ENCODE peak calls at places on chromosomes 1 and 21, in eight cellular contexts. V is CD8-positive, alpha-beta T cell; A is cardiac muscle cell; Y is tibial nerve; X is upper lobe of right lung; E is psoas muscle; Q is stomach; K is transverse colon. T is an unnamed sample.
A peak's percentile ranks its signal among the peaks of the same experiment; 100 is the strongest.

GRCh38 chr1:40140211-40140709 is 20.9 kb upstream of the RLF start:
- DNase-seq in V (no peak), A (no peak), Y (no peak), X (peak; percentile 69), E (no peak), Q (no peak), K (no peak), T (no peak)

GRCh38 chr1:90313756-90314155 is 318.8 kb downstream of the ZNF326 start:
- DNase-seq in V (no peak), A (no peak), Y (no peak), X (no peak), E (no peak), Q (no peak), K (no peak), T (no peak)

GRCh38 chr1:207937204-207937603 is 26.3 kb upstream of the CD34 start:
- DNase-seq in V (no peak), A (no peak), Y (no peak), X (no peak), E (no peak), Q (no peak), K (no peak), T (no peak)

GRCh38 chr1:96536576-96536975 is 185.0 kb upstream of the PTBP2 start:
- DNase-seq in V (no peak), A (no peak), Y (no peak), X (no peak), E (no peak), Q (no peak), K (no peak), T (no peak)

GRCh38 chr1:23624440-23624839 is 65.1 kb upstream of the ID3 start:
- DNase-seq in V (peak; percentile 44), A (no peak), Y (no peak), X (no peak), E (no peak), Q (no peak), K (no peak), T (no peak)

GRCh38 chr1:116382321-116382720 is 9.3 kb downstream of the ATP1A1 start:
- DNase-seq in V (no peak), A (peak; percentile 64), Y (no peak), X (no peak), E (no peak), Q (no peak), K (no peak), T (no peak)

GRCh38 chr1:209412036-209412435 is 171.5 kb upstream of the CAMK1G start:
- DNase-seq in V (no peak), A (no peak), Y (no peak), X (no peak), E (no peak), Q (no peak), K (no peak), T (no peak)

GRCh38 chr1:245825128-245825901 is 670.5 kb downstream of the KIF26B start:
- DNase-seq in V (no peak), A (peak; percentile 29), Y (no peak), X (no peak), E (no peak), Q (no peak), K (no peak), T (no peak)

GRCh38 chr1:178263341-178263740 is 169.4 kb downstream of the RASAL2 start:
- DNase-seq in V (no peak), A (peak; percentile 12), Y (no peak), X (no peak), E (no peak), Q (no peak), K (no peak), T (no peak)

GRCh38 chr21:38993561-38993960 is 187.8 kb downstream of the ETS2 start:
- DNase-seq in V (no peak), A (peak; percentile 76), Y (no peak), X (no peak), E (peak; percentile 44), Q (peak; percentile 59), K (peak; percentile 45), T (no peak)

GRCh38 chr1:21663251-21663950 is 5.8 kb downstream of the RAP1GAP start:
- DNase-seq in V (no peak), A (no peak), Y (no peak), X (peak; percentile 48), E (no peak), Q (peak; percentile 20), K (no peak), T (no peak)

GRCh38 chr1:80278936-80279335 is 1272.4 kb upstream of the ADGRL4 start:
- DNase-seq in V (no peak), A (no peak), Y (no peak), X (no peak), E (no peak), Q (no peak), K (no peak), T (no peak)

GRCh38 chr1:84973493-84974334 is 23.2 kb downstream of the MCOLN2 start:
- DNase-seq in V (no peak), A (no peak), Y (no peak), X (no peak), E (no peak), Q (no peak), K (no peak), T (no peak)

GRCh38 chr1:102085896-102086295 is 89.2 kb upstream of the OLFM3 start:
- DNase-seq in V (no peak), A (no peak), Y (no peak), X (no peak), E (no peak), Q (no peak), K (no peak), T (no peak)

GRCh38 chr21:39611547-39612190 is 1.1 kb upstream of the B3GALT5 start:
- DNase-seq in V (no peak), A (no peak), Y (no peak), X (no peak), E (no peak), Q (no peak), K (no peak), T (no peak)

GRCh38 chr1:39960461-39960958 is 5.6 kb downstream of the MFSD2A start:
- DNase-seq in V (no peak), A (no peak), Y (no peak), X (peak; percentile 96), E (no peak), Q (peak; percentile 84), K (peak; percentile 74), T (no peak)

GRCh38 chr1:224615861-224616760 is at the start of gene CNIH3:
- DNase-seq in V (peak; percentile 18), A (peak; percentile 87), Y (no peak), X (no peak), E (peak; percentile 29), Q (peak; percentile 53), K (no peak), T (peak; percentile 29)

GRCh38 chr1:86155807-86156561 is 588 bp downstream of the COL24A1 start:
- DNase-seq in V (no peak), A (peak; percentile 29), Y (no peak), X (peak; percentile 67), E (peak; percentile 23), Q (no peak), K (peak; percentile 18), T (no peak)

GRCh38 chr1:53294557-53294956 is 33.3 kb downstream of the LRP8 start:
- DNase-seq in V (no peak), A (no peak), Y (no peak), X (no peak), E (no peak), Q (no peak), K (no peak), T (no peak)

GRCh38 chr1:234543442-234544093 is 64.6 kb upstream of the TARBP1 start:
- DNase-seq in V (no peak), A (peak; percentile 53), Y (no peak), X (no peak), E (no peak), Q (no peak), K (peak; percentile 30), T (no peak)

GRCh38 chr21:25911730-25912401 is 177.1 kb downstream of the GABPA start:
- DNase-seq in V (no peak), A (no peak), Y (no peak), X (no peak), E (no peak), Q (peak; percentile 77), K (peak; percentile 49), T (no peak)

GRCh38 chr1:115727706-115728249 is 40.7 kb downstream of the CASQ2 start:
- DNase-seq in V (no peak), A (no peak), Y (peak; percentile 56), X (peak; percentile 83), E (peak; percentile 56), Q (peak; percentile 40), K (peak; percentile 53), T (no peak)

GRCh38 chr1:7292033-7292681 is 478.9 kb upstream of the VAMP3 start:
- DNase-seq in V (no peak), A (no peak), Y (no peak), X (no peak), E (no peak), Q (no peak), K (no peak), T (no peak)
- H3K9me3 ChIP-seq in V (no peaks in the 10 kb centered on the region), A (no peaks in the 10 kb centered on the region), Y (no peaks in the 10 kb centered on the region), X (no peaks in the 10 kb centered on the region), E (no peaks in the 10 kb centered on the region), Q (peaks cover 7% of the 10 kb centered on the region), K (no peaks in the 10 kb centered on the region), T (no peaks in the 10 kb centered on the region)

DNA sequence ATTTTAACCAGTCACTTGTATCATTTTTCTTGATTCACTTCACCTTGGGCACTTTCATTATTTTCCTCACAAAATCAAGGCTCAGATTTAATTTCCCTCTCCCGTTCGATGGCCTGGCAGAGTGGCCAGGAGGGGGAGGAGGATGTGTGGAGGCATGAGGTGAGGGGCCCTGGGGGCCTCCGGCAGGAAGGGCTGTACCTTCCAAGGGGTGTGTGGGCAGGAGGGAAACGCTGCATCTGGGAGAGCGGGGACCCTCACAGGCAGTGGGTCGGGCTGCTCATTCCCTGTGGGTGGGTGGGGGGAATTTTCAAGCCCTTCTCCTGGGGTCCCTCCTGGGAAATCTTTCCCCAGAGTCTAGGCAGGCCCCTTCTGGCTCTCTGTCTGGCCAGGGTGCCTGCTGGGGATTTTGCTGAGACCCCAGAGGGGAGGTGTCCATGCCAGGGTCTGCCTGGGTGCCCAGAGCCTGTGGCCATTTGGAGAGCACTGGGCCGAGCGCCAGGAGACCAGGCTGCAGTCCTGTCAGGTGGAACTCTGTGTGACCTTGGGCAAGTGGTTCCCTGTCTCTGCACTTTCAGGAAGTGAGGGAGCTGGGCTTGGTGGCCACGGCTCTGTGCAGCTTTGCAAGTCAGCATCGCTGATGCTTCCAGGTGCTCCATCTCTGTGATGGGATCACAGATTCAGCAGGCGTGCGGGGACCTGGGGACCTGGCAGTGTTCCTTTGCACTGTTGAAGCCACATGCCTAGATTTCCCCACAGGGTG is 81.9 kb upstream of the C1orf174 start:
- DNase-seq in V (no peak), A (no peak), Y (no peak), X (no peak), E (no peak), Q (no peak), K (no peak), T (no peak)
- H3K9me3 ChIP-seq in V (no peaks in the 10 kb centered on the region), A (no peaks in the 10 kb centered on the region), Y (no peaks in the 10 kb centered on the region), X (no peaks in the 10 kb centered on the region), E (no peaks in the 10 kb centered on the region), Q (no peaks in the 10 kb centered on the region), K (no peaks in the 10 kb centered on the region), T (no peaks in the 10 kb centered on the region)

GRCh38 chr1:228302086-228302485 is 94.2 kb downstream of the OBSCN start:
- DNase-seq in V (no peak), A (no peak), Y (no peak), X (no peak), E (no peak), Q (no peak), K (no peak), T (no peak)
- H3K9me3 ChIP-seq in V (peaks cover 16% of the 10 kb centered on the region), A (no peaks in the 10 kb centered on the region), Y (no peaks in the 10 kb centered on the region), X (peaks cover 12% of the 10 kb centered on the region), E (no peaks in the 10 kb centered on the region), Q (peaks cover 46% of the 10 kb centered on the region), K (peaks cover 22% of the 10 kb centered on the region), T (no peaks in the 10 kb centered on the region)

DNA sequence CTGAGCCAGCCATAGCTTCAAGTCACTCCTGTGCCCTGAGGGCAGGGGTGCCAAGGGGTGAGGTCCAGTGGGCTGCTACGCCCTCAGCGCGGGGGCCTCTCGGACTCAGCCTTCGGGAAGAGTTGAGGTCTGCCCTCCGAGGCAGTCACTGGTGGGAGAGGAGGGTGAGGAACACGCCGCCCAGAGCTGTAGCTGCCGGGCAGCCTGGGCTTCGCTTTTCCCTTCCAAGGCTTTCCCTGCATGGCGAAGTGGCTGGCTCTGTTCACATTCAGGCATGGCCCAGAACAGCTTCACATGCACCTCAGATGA is 43.0 kb upstream of the C1orf174 start:
- DNase-seq in V (no peak), A (no peak), Y (no peak), X (no peak), E (no peak), Q (no peak), K (no peak), T (no peak)
- H3K9me3 ChIP-seq in V (no peaks in the 10 kb centered on the region), A (no peaks in the 10 kb centered on the region), Y (no peaks in the 10 kb centered on the region), X (no peaks in the 10 kb centered on the region), E (no peaks in the 10 kb centered on the region), Q (peaks cover under 1% of the 10 kb centered on the region), K (no peaks in the 10 kb centered on the region), T (no peaks in the 10 kb centered on the region)